ENCODE peak calls at places on chromosomes 16 and 17, in four cellular contexts. C, T, J and F are unnamed samples.

GRCh38 chr17:35432176-35433074 is at the start of gene SLFN12:
- DNase-seq in C (peak; percentile 67), T (no peak), J (no peak), F (no peak)

GRCh38 chr17:1485748-1486376 is 6.6 kb downstream of the MYO1C start:
- DNase-seq in C (no peak), T (peak; percentile 67), J (no peak), F (peak; percentile 74)

GRCh38 chr17:74900208-74900607 is 6.8 kb upstream of the FADS6 start:
- DNase-seq in C (no peak), T (no peak), J (no peak), F (no peak)

GRCh38 chr16:88805887-88806393 is 2.4 kb downstream of the CDT1 start:
- DNase-seq in C (no peak), T (no peak), J (no peak), F (no peak)

GRCh38 chr17:7233701-7234099 is 617 bp downstream of the DVL2 start:
- DNase-seq in C (no peak), T (no peak), J (no peak), F (no peak)

GRCh38 chr16:62573466-62573865 is 537.2 kb upstream of the CDH8 start:
- DNase-seq in C (no peak), T (no peak), J (no peak), F (no peak)

GRCh38 chr16:19722981-19723380 is 4.9 kb downstream of the IQCK start:
- DNase-seq in C (no peak), T (no peak), J (no peak), F (no peak)

GRCh38 chr16:4319454-4319853 is 3.6 kb downstream of the GLIS2 start:
- DNase-seq in C (no peak), T (peak; percentile 51), J (no peak), F (no peak)

GRCh38 chr16:47880653-47881052 is 275.1 kb downstream of the ABCC12 start:
- DNase-seq in C (no peak), T (no peak), J (no peak), F (no peak)

DNA sequence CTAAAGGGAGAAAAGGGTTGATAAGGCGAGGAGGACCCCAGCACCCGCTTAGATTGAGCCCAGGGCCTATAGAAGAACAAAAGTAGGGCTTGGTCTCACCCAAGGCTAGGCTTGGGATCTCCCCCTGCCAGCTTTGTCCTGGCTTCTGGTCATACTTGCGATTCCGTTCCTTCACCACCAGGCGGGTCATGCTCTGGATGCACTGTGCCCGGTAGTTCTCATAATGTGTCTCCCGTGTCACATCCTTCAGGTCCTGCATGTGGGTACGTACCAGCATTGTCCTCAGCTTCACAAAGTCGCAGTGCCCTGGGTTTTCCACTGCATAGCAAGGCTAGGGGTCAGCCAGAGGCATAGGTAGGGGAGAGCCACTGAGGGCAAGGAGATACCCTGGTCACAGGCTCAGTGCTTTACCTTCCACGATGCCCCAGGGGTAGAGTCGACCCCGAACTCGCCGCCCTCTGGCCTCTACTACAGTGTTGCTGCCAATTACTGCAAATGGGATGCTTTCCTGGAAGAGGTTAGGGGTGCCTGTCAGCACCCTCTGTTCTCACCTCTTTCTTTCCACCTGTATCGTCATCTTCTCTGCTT is 6.5 kb upstream of the MTMR4 start:
- DNase-seq in C (no peak), T (no peak), J (peak; percentile 64), F (peak; percentile 58)
- TF ChIP-seq POLR2AphosphoS2 in C (no peak), T (no peak), J (no peak), F (no peak)

DNA sequence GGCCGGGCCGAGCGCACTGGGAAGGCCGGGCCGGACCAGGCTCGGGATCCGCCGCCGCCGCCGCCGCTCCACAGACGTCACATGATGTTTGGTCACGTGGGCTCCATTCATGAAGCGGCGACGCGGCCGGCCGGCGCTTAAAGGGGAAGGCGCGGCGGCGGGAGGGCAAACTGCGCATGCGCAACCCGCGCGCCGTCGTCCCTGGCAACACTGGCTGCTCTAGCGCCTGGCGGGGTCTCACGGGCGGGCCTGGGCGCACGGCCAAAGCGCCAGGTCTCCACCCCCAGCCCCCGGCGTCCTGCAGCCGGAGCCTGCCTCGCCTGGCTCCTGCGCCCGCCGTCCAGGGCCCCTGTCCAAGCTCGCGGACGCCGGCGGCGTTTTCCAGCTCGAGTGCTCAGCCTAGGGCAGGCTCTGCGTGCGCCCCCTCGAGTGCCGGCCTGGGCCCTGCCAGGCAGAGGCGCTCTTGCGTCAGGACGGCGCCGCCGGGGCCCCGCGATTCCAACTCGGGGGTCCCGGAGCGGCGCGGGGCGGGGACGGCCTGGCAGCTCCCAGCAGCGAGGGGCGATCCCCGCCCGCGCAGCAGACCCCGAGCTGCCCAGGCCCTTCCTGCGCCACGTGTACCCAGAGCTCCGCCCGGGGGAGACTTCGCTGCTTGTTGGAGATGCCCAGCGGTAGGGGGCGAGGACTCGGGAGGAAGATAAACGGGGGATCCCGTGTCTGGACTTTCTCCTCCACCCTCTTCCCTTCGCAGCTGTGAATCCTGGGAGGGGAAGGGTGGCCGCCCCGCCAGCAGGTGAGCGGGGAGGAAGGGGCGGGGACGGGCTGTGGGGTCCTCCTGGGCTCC is at the start of gene MAFG:
- DNase-seq in C (peak; percentile 48), T (peak; percentile 88), J (peak; percentile 94), F (peak; percentile 96)
- TF ChIP-seq REST in C (no peak), T (no peak), J (no peak), F (no peak)

GRCh38 chr17:77875051-77875780 is 83.3 kb upstream of the TNRC6C start:
- DNase-seq in C (no peak), T (no peak), J (no peak), F (no peak)
- H3K4me2 ChIP-seq in C (no peak overlapping the region), T (peak overlapping the region; percentile 56), J (no peak overlapping the region), F (no peak overlapping the region)

DNA sequence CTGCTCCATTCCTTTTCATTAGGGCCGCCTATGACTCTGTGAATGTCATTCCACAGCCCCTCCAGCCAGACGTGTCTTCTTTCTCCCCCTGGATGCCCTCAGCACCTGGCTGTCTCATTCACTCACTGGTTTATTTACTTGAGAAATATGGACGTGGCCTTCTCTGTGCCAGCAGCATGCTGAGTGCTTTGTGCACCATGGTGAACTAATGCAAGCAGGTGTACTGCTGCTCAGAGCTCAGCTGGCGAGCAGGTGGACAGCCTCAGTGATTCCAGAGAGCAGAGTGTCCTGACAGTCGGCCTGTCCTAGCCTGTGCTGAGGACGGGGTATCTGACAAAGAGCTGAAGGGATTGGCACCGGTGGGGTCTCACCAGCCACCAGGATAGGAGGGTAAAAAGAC is 96.7 kb downstream of the GNAO1 start:
- DNase-seq in C (no peak), T (no peak), J (no peak), F (no peak)
- TF ChIP-seq POLR2AphosphoS2 in C (no peak), T (no peak), J (no peak), F (no peak)

GRCh38 chr17:28717578-28718316 is at the start of gene RAB34:
- DNase-seq in C (no peak), T (no peak), J (no peak), F (peak; percentile 90)

GRCh38 chr17:28718317-28718672 is 627 bp upstream of the RAB34 start:
- DNase-seq in C (no peak), T (no peak), J (no peak), F (no peak)

GRCh38 chr17:28718990-28719433 is 773 bp upstream of the RPL23A start:
- DNase-seq in C (no peak), T (no peak), J (no peak), F (no peak)

GRCh38 chr17:28722413-28723158 is 2.8 kb downstream of the RPL23A start:
- DNase-seq in C (no peak), T (no peak), J (no peak), F (no peak)

DNA sequence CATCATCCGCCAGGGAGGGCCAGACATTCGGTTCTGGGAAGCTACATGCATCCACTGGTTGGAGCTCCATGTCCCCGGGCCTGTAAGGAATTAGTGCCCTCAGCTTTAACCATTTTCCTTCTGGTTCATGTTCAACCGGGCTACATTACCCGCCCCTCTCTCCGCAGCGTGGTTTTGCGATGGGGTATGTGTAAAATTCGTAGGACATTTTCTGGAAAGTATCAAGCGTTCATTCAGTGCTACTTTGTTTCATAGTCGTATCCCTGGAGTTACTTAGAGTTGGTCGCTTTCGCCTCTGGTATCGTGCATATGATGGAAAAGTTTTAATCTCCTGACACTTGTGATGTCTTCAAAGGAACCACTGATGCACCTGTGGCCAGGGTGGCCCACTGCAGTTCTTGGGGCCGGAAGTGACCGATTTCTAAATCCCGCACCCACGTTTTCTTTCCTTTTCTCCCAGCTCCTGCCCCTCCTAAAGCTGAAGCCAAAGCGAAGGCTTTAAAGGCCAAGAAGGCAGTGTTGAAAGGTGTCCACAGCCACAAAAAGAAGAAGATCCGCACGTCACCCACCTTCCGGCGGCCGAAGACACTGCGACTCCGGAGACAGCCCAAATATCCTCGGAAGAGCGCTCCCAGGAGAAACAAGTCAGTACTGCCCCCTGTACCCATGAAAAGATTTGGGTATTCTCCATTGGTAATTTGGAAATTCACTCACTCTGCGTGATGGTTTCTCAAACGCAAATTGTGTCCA is 637 bp downstream of the RPL23A start:
- DNase-seq in C (no peak), T (peak; percentile 30), J (no peak), F (no peak)
- TF ChIP-seq REST in C (no peak), T (no peak), J (no peak), F (no peak)

DNA sequence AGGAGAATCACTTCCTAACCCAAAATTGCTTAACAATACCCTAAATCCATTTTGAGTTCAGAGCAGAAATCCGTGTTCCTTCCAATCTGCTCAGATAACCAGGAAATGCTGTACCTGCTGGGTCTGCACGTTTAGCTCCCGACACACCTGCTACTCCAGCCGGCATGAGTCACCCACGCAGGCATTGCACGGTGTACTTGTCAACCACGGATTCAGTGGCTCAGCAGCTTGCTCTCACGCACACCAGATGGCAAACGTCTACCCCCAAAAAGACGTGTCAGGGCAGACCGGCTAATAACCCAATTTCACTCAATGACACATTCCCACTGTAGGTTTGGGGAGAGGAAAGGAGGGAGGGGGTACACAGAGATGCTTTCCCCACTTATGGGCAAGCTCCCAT is 468.1 kb downstream of the SOX9 start:
- DNase-seq in C (no peak), T (no peak), J (peak; percentile 67), F (peak; percentile 82)
- H3K4me2 ChIP-seq in C (no peak overlapping the region), T (no peak overlapping the region), J (peak overlapping the region; percentile 90), F (peak overlapping the region; percentile 95)

DNA sequence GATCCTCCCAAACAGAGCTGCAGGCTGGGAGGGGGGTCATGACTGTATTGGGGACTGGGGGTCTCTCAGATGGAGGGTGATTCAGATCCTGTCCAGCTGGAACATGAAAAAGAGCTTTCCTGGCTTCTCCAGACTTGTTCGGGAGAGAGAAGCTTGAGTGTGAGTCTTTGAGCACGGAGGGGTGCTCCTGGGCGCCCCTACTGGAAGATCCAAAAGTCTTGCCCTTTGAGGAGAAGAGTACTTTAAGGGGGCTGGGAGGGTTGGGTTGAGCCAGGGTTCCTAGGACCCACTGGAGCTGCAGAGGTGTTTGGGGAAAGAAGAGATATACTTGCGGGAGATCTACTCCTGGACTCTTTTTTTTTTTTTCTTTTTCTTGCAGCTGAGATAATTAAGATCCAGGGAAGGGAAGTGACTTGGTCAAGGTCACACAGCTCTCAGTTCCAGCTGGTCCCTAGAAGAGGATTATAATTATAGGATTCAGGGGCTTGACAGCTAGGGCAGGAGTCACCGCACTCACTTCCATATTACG is 8.4 kb downstream of the RARA start:
- DNase-seq in C (no peak), T (peak; percentile 66), J (peak; percentile 64), F (peak; percentile 93)
- TF ChIP-seq POLR2AphosphoS2 in C (no peak), T (no peak), J (no peak), F (no peak)